ENCODE peak calls at places on chromosomes 1 and 21, in four cellular contexts. One of them, this sample, is unnamed.

GRCh38 chr1:168676029-168676812 is 52.8 kb downstream of the DPT start:
- DNase-seq in C1 segment of cervical spinal cord: no peak
- DNase-seq in cardiac muscle cell: no peak
- DNase-seq in AG08395: no peak
- DNase-seq in this sample: no peak

GRCh38 chr1:217747156-217747769 is 116.1 kb downstream of the SPATA17 start:
- DNase-seq in C1 segment of cervical spinal cord: no peak
- DNase-seq in cardiac muscle cell: peak; percentile 57
- DNase-seq in AG08395: peak; percentile 14
- DNase-seq in this sample: peak; percentile 18

GRCh38 chr1:116350097-116350645 is 22.9 kb upstream of the ATP1A1 start:
- DNase-seq in C1 segment of cervical spinal cord: no peak
- DNase-seq in cardiac muscle cell: no peak
- DNase-seq in AG08395: no peak
- DNase-seq in this sample: no peak

GRCh38 chr1:90114521-90115141 is 119.7 kb downstream of the ZNF326 start:
- DNase-seq in cardiac muscle cell: peak; percentile 65
- DNase-seq in AG08395: peak; percentile 39
- DNase-seq in C1 segment of cervical spinal cord: no peak
- DNase-seq in this sample: peak; percentile 20

GRCh38 chr1:111161843-111162242 is 21.8 kb downstream of the CEPT1 start:
- DNase-seq in cardiac muscle cell: peak; percentile 34
- DNase-seq in C1 segment of cervical spinal cord: no peak
- DNase-seq in AG08395: no peak
- DNase-seq in this sample: no peak

GRCh38 chr1:203807211-203807610 is 11.8 kb downstream of the ZBED6 start:
- DNase-seq in cardiac muscle cell: peak; percentile 25
- DNase-seq in AG08395: peak; percentile 36
- DNase-seq in C1 segment of cervical spinal cord: no peak
- DNase-seq in this sample: no peak

GRCh38 chr21:28959367-28960099 is 33.1 kb downstream of the LTN1 start:
- DNase-seq in C1 segment of cervical spinal cord: no peak
- DNase-seq in cardiac muscle cell: peak; percentile 79
- DNase-seq in AG08395: peak; percentile 59
- DNase-seq in this sample: no peak

GRCh38 chr1:234564035-234565029 is 45.6 kb downstream of the IRF2BP2 start:
- DNase-seq in C1 segment of cervical spinal cord: no peak
- DNase-seq in cardiac muscle cell: peak; percentile 49
- DNase-seq in AG08395: peak; percentile 65
- DNase-seq in this sample: no peak

GRCh38 chr1:232590742-232591082 is 39.2 kb downstream of the SIPA1L2 start:
- DNase-seq in AG08395: no peak
- DNase-seq in cardiac muscle cell: no peak
- DNase-seq in C1 segment of cervical spinal cord: no peak
- DNase-seq in this sample: peak; percentile 38

GRCh38 chr1:242556276-242556675 is 31.8 kb upstream of the PLD5 start:
- DNase-seq in cardiac muscle cell: no peak
- DNase-seq in C1 segment of cervical spinal cord: no peak
- DNase-seq in AG08395: no peak
- DNase-seq in this sample: no peak

GRCh38 chr1:167427843-167428242 is 90.5 kb downstream of the CD247 start:
- DNase-seq in C1 segment of cervical spinal cord: no peak
- DNase-seq in cardiac muscle cell: peak; percentile 50
- DNase-seq in AG08395: no peak
- DNase-seq in this sample: no peak

GRCh38 chr1:160416369-160416768 is 16.0 kb downstream of the VANGL2 start:
- DNase-seq in C1 segment of cervical spinal cord: no peak
- DNase-seq in cardiac muscle cell: peak; percentile 54
- DNase-seq in AG08395: peak; percentile 60
- DNase-seq in this sample: no peak

GRCh38 chr1:24536391-24536840 is 19.5 kb upstream of the NCMAP start:
- DNase-seq in C1 segment of cervical spinal cord: no peak
- DNase-seq in AG08395: no peak
- DNase-seq in cardiac muscle cell: peak; percentile 27
- DNase-seq in this sample: peak; percentile 62

GRCh38 chr1:91884459-91885290 is 1.3 kb downstream of the TGFBR3 start:
- DNase-seq in AG08395: no peak
- DNase-seq in C1 segment of cervical spinal cord: peak; percentile 8
- DNase-seq in cardiac muscle cell: peak; percentile 29
- DNase-seq in this sample: no peak

GRCh38 chr1:117059334-117059677 is 820 bp upstream of the TTF2 start:
- DNase-seq in cardiac muscle cell: no peak
- DNase-seq in AG08395: no peak
- DNase-seq in C1 segment of cervical spinal cord: no peak
- DNase-seq in this sample: peak; percentile 61

GRCh38 chr1:43255438-43256210 is 14.2 kb upstream of the TMEM125 start:
- DNase-seq in cardiac muscle cell: no peak
- DNase-seq in AG08395: no peak
- DNase-seq in C1 segment of cervical spinal cord: no peak
- DNase-seq in this sample: peak; percentile 5

GRCh38 chr1:117702654-117703053 is 96.8 kb downstream of the TENT5C start:
- DNase-seq in C1 segment of cervical spinal cord: no peak
- DNase-seq in AG08395: no peak
- DNase-seq in cardiac muscle cell: no peak
- DNase-seq in this sample: no peak

GRCh38 chr21:42839271-42840231 is 39.8 kb downstream of the WDR4 start:
- DNase-seq in C1 segment of cervical spinal cord: no peak
- DNase-seq in cardiac muscle cell: no peak
- DNase-seq in AG08395: no peak
- DNase-seq in this sample: peak; percentile 22

GRCh38 chr1:22188914-22189313 is 46.0 kb upstream of the WNT4 start:
- DNase-seq in AG08395: no peak
- DNase-seq in C1 segment of cervical spinal cord: no peak
- DNase-seq in cardiac muscle cell: no peak
- DNase-seq in this sample: no peak

GRCh38 chr1:8941906-8942305 is 3.8 kb upstream of the CA6 start:
- DNase-seq in C1 segment of cervical spinal cord: no peak
- DNase-seq in cardiac muscle cell: peak; percentile 80
- DNase-seq in AG08395: peak; percentile 91
- DNase-seq in this sample: no peak

GRCh38 chr1:162753998-162754585 is 36.4 kb upstream of the HSD17B7 start:
- DNase-seq in cardiac muscle cell: no peak
- DNase-seq in C1 segment of cervical spinal cord: no peak
- DNase-seq in AG08395: peak; percentile 7
- DNase-seq in this sample: no peak

GRCh38 chr1:169031566-169032224 is 74.8 kb upstream of the ATP1B1 start:
- DNase-seq in cardiac muscle cell: no peak
- DNase-seq in AG08395: no peak
- DNase-seq in C1 segment of cervical spinal cord: no peak
- DNase-seq in this sample: no peak

GRCh38 chr1:42941640-42942330 is 16.9 kb downstream of the SLC2A1 start:
- DNase-seq in AG08395: peak; percentile 96
- DNase-seq in cardiac muscle cell: peak; percentile 78
- DNase-seq in C1 segment of cervical spinal cord: peak; percentile 45
- DNase-seq in this sample: no peak

GRCh38 chr1:43910359-43910758 is 23.2 kb upstream of the ARTN start:
- DNase-seq in C1 segment of cervical spinal cord: no peak
- DNase-seq in cardiac muscle cell: no peak
- DNase-seq in AG08395: no peak
- DNase-seq in this sample: no peak

GRCh38 chr1:204286323-204286714 is 72.5 kb upstream of the GOLT1A start:
- DNase-seq in AG08395: no peak
- DNase-seq in C1 segment of cervical spinal cord: no peak
- DNase-seq in cardiac muscle cell: no peak
- DNase-seq in this sample: no peak

GRCh38 chr1:152148991-152149390 is 10.0 kb downstream of the RPTN start:
- DNase-seq in AG08395: no peak
- DNase-seq in C1 segment of cervical spinal cord: no peak
- DNase-seq in cardiac muscle cell: no peak
- DNase-seq in this sample: no peak

GRCh38 chr1:185551008-185551407 is 183.2 kb upstream of the HMCN1 start:
- DNase-seq in AG08395: no peak
- DNase-seq in cardiac muscle cell: no peak
- DNase-seq in C1 segment of cervical spinal cord: no peak
- DNase-seq in this sample: no peak

GRCh38 chr1:40833979-40834378 is 28.2 kb downstream of the CITED4 start:
- DNase-seq in cardiac muscle cell: no peak
- DNase-seq in C1 segment of cervical spinal cord: no peak
- DNase-seq in AG08395: no peak
- DNase-seq in this sample: no peak

GRCh38 chr21:46092811-46093667 is 4.9 kb upstream of the COL6A2 start:
- DNase-seq in C1 segment of cervical spinal cord: no peak
- DNase-seq in cardiac muscle cell: no peak
- DNase-seq in AG08395: no peak
- DNase-seq in this sample: peak; percentile 10

GRCh38 chr1:179029293-179029692 is 3.6 kb downstream of the FAM20B start:
- DNase-seq in C1 segment of cervical spinal cord: no peak
- DNase-seq in cardiac muscle cell: no peak
- DNase-seq in AG08395: no peak
- DNase-seq in this sample: no peak

GRCh38 chr1:239511865-239512264 is 125.5 kb downstream of the CHRM3 start:
- DNase-seq in AG08395: no peak
- DNase-seq in C1 segment of cervical spinal cord: no peak
- DNase-seq in cardiac muscle cell: no peak
- DNase-seq in this sample: no peak

GRCh38 chr1:207077470-207078377 is 10.9 kb upstream of the C4BPB start:
- DNase-seq in C1 segment of cervical spinal cord: peak; percentile 31
- DNase-seq in cardiac muscle cell: peak; percentile 89
- DNase-seq in AG08395: peak; percentile 81
- DNase-seq in this sample: peak; percentile 66

GRCh38 chr1:77900687-77901293 is 12.4 kb downstream of the NEXN start:
- DNase-seq in cardiac muscle cell: peak; percentile 74
- DNase-seq in AG08395: peak; percentile 53
- DNase-seq in C1 segment of cervical spinal cord: no peak
- DNase-seq in this sample: peak; percentile 21

GRCh38 chr1:46244656-46245371 is 2.7 kb upstream of the RAD54L start:
- DNase-seq in AG08395: peak; percentile 61
- DNase-seq in cardiac muscle cell: peak; percentile 39
- DNase-seq in C1 segment of cervical spinal cord: no peak
- DNase-seq in this sample: peak; percentile 51

GRCh38 chr1:114458208-114458777 is 52.7 kb downstream of the TRIM33 start:
- DNase-seq in C1 segment of cervical spinal cord: no peak
- DNase-seq in AG08395: no peak
- DNase-seq in cardiac muscle cell: peak; percentile 71
- DNase-seq in this sample: no peak